ENCODE peak calls at places on chromosomes 2 and 18, in nine cellular contexts. Z is putamen, R is neural progenitor cell, M is astrocyte of the hippocampus, I is ACHN, G is dorsolateral prefrontal cortex, P is PC-3, K is heart right ventricle, E is Ammon's horn. U is an unnamed sample.

GRCh38 chr2:19176977-19177376 is 181.4 kb downstream of the OSR1 start:
- DNase-seq in P (peak), Z (no peak), E (no peak), R (no peak), M (no peak), G (no peak), I (no peak), K (no peak), U (no peak)

GRCh38 chr18:27996792-27997191 is 180.1 kb downstream of the CDH2 start:
- DNase-seq in E (no peak), R (no peak), I (no peak), P (peak), Z (no peak), G (no peak), M (peak), K (no peak), U (no peak)

GRCh38 chr2:113858764-113859163 is 31.1 kb upstream of the ACTR3 start:
- DNase-seq in K (no peak), G (no peak), E (no peak), I (peak), Z (no peak), M (peak), P (peak), R (no peak), U (no peak)

GRCh38 chr2:150783015-150783414 is 295.5 kb upstream of the RND3 start:
- DNase-seq in G (no peak), Z (no peak), I (no peak), M (no peak), R (no peak), E (no peak), P (no peak), K (no peak), U (no peak)

GRCh38 chr2:223762853-223763252 is 74.5 kb downstream of the AP1S3 start:
- DNase-seq in M (peak), G (no peak), Z (no peak), K (no peak), E (no peak), I (no peak), P (no peak), R (no peak), U (no peak)

GRCh38 chr2:37827455-37827854 is 97.6 kb upstream of the RMDN2 start:
- DNase-seq in I (no peak), Z (no peak), M (no peak), P (no peak), K (no peak), R (no peak), G (no peak), E (no peak), U (no peak)

GRCh38 chr2:97360202-97360601 is 229.5 kb downstream of the ANKRD36B start:
- DNase-seq in I (no peak), K (no peak), P (peak), G (no peak), M (no peak), Z (no peak), R (no peak), E (no peak), U (no peak)

GRCh38 chr18:33820517-33821368 is 242.7 kb downstream of the ASXL3 start:
- DNase-seq in P (no peak), G (no peak), Z (no peak), R (peak), M (peak), I (no peak), E (no peak), K (no peak), U (no peak)

GRCh38 chr2:241904011-241904718 is 34.6 kb downstream of the RTP5 start:
- DNase-seq in I (no peak), R (no peak), P (no peak), Z (no peak), M (no peak), G (no peak), E (no peak), K (no peak), U (peak)

GRCh38 chr2:160512484-160512883 is 18.9 kb upstream of the RBMS1 start:
- DNase-seq in Z (no peak), E (no peak), M (no peak), I (no peak), R (no peak), G (no peak), P (no peak), K (no peak), U (no peak)

GRCh38 chr2:240300261-240300821 is 135.1 kb upstream of the GPC1 start:
- DNase-seq in R (peak), E (no peak), K (no peak), P (no peak), M (peak), Z (no peak), I (no peak), G (no peak), U (no peak)

GRCh38 chr2:145007673-145008263 is 487.8 kb upstream of the ZEB2 start:
- DNase-seq in P (peak), Z (no peak), R (no peak), K (peak), I (no peak), M (peak), G (no peak), E (peak), U (no peak)

GRCh38 chr2:147663964-147664363 is 180.9 kb upstream of the ACVR2A start:
- DNase-seq in M (no peak), E (no peak), G (no peak), P (no peak), I (no peak), Z (no peak), R (no peak), K (no peak), U (no peak)

GRCh38 chr2:153875801-153876466 is 4.2 kb downstream of the GALNT13 start:
- DNase-seq in Z (no peak), I (no peak), E (no peak), P (no peak), G (no peak), M (no peak), R (no peak), K (no peak), U (no peak)

GRCh38 chr2:177273456-177273855 is 8.9 kb upstream of the NFE2L2 start:
- DNase-seq in R (no peak), I (peak), K (no peak), G (no peak), Z (no peak), E (no peak), P (no peak), M (no peak), U (no peak)

GRCh38 chr2:196167666-196168065 is 3.7 kb downstream of the STK17B start:
- DNase-seq in M (no peak), E (no peak), Z (no peak), G (no peak), P (no peak), R (peak), I (no peak), K (no peak), U (no peak)

GRCh38 chr18:6785001-6785400 is 55.5 kb downstream of the ARHGAP28 start:
- DNase-seq in M (peak), E (no peak), G (no peak), R (no peak), Z (no peak), K (no peak), P (no peak), I (peak), U (no peak)

GRCh38 chr2:226781471-226781870 is 18.1 kb downstream of the IRS1 start:
- DNase-seq in R (peak), P (no peak), M (peak), E (no peak), Z (no peak), K (no peak), G (no peak), I (no peak), U (no peak)

GRCh38 chr18:71808576-71808975 is 735.6 kb downstream of the CBLN2 start:
- DNase-seq in K (no peak), R (peak), P (peak), I (no peak), G (no peak), E (no peak), M (no peak), Z (no peak), U (no peak)

GRCh38 chr2:132936261-132936660 is 266.3 kb upstream of the LYPD1 start:
- DNase-seq in M (no peak), E (no peak), P (peak), G (no peak), I (no peak), K (no peak), R (no peak), Z (no peak), U (no peak)

GRCh38 chr18:32771871-32772499 is 838 bp downstream of the KLHL14 start:
- DNase-seq in M (peak), K (peak), R (peak), G (no peak), P (no peak), E (no peak), I (no peak), Z (no peak), U (peak)

GRCh38 chr2:7405861-7406715 is 488.9 kb downstream of the RNF144A start:
- DNase-seq in M (no peak), G (peak), R (no peak), P (no peak), I (no peak), K (peak), E (peak), Z (no peak), U (no peak)

GRCh38 chr2:195561205-195562032 is 95.6 kb upstream of the SLC39A10 start:
- DNase-seq in K (no peak), M (peak), E (no peak), I (no peak), Z (no peak), G (no peak), R (no peak), P (peak), U (no peak)

GRCh38 chr2:75716406-75716805 is 5.7 kb upstream of the GCFC2 start:
- DNase-seq in G (no peak), K (no peak), R (no peak), I (peak), M (no peak), E (peak), Z (peak), P (peak), U (no peak)

GRCh38 chr18:22191986-22192385 is 22.6 kb downstream of the GATA6 start:
- DNase-seq in E (no peak), P (no peak), K (no peak), I (no peak), M (no peak), G (no peak), R (peak), Z (no peak), U (no peak)

GRCh38 chr2:234099266-234099665 is 48.8 kb downstream of the SPP2 start:
- DNase-seq in M (no peak), E (no peak), G (no peak), R (no peak), K (no peak), P (no peak), Z (no peak), I (no peak), U (no peak)

GRCh38 chr18:24735504-24736243 is 275.2 kb downstream of the HRH4 start:
- DNase-seq in E (no peak), M (no peak), P (no peak), R (no peak), G (no peak), Z (no peak), I (no peak), K (no peak), U (no peak)

GRCh38 chr2:17588031-17588430 is 47.5 kb downstream of the VSNL1 start:
- DNase-seq in M (no peak), R (no peak), G (no peak), I (no peak), Z (no peak), K (no peak), P (no peak), E (no peak), U (no peak)

GRCh38 chr2:55966431-55967118 is 43.0 kb upstream of the EFEMP1 start:
- DNase-seq in M (peak), K (peak), P (no peak), Z (peak), G (peak), E (peak), R (no peak), I (no peak), U (no peak)

GRCh38 chr18:76504749-76505148 is 9.7 kb upstream of the ZNF516 start:
- DNase-seq in E (no peak), K (no peak), I (no peak), G (no peak), R (no peak), Z (no peak), M (no peak), P (no peak), U (no peak)

U was measured in left lung.